ENCODE peak calls at places on chromosomes 11 and 22, in seven cellular contexts. R, G, W, Z, N, K and F are unnamed samples.

GRCh38 chr22:49040754-49041467 is 786.8 kb downstream of the BRD1 start:
- DNase-seq in Z (no peak), N (no peak), G (no peak), W (no peak), K (no peak), R (no peak), F (no peak)

GRCh38 chr11:94938399-94939055 is 34.8 kb downstream of the CWC15 start:
- DNase-seq in Z (peak), W (no peak), K (no peak), N (no peak), G (peak), R (no peak), F (no peak)

GRCh38 chr11:95330332-95330731 is 99.3 kb upstream of the SESN3 start:
- DNase-seq in K (no peak), W (no peak), R (peak), N (no peak), Z (no peak), G (no peak), F (no peak)

GRCh38 chr11:76861490-76861953 is 804 bp downstream of the ACER3 start:
- DNase-seq in N (no peak), R (peak), W (no peak), G (no peak), Z (no peak), K (no peak), F (peak)

GRCh38 chr11:128458316-128458715 is 129.0 kb downstream of the ETS1 start:
- DNase-seq in K (no peak), N (no peak), W (no peak), G (peak), R (no peak), Z (peak), F (peak)

GRCh38 chr11:122656631-122657101 is 1.1 kb downstream of the UBASH3B start:
- DNase-seq in Z (peak), R (peak), K (peak), W (peak), G (peak), N (no peak), F (peak)

GRCh38 chr22:46653596-46653995 is 33.4 kb downstream of the GRAMD4 start:
- DNase-seq in N (no peak), G (no peak), K (no peak), Z (no peak), W (no peak), R (no peak), F (peak)

GRCh38 chr11:65646921-65647701 is 9.2 kb downstream of the SIPA1 start:
- DNase-seq in W (no peak), K (no peak), R (peak), N (no peak), G (no peak), Z (no peak), F (no peak)